ENCODE peak calls at places on chromosomes 13 and 19, in six cellular contexts. X is H9, V is substantia nigra, B is left lung, A is lower lobe of right lung, W is small intestine. Y is an unnamed sample.

GRCh38 chr19:5369962-5370367 is 29.4 kb upstream of the PTPRS start:
- DNase-seq in X (peak), V (no peak), B (peak), A (peak), W (peak), Y (no peak)

GRCh38 chr19:35509018-35509652 is 4.3 kb downstream of the DMKN start:
- DNase-seq in X (peak), V (no peak), B (peak), A (peak), W (peak), Y (no peak)

GRCh38 chr19:10113964-10114650 is 2.6 kb downstream of the P2RY11 start:
- DNase-seq in X (no peak), V (no peak), B (peak), A (no peak), W (no peak), Y (no peak)

GRCh38 chr19:28294395-28294794 is 918.6 kb downstream of the UQCRFS1 start:
- DNase-seq in X (no peak), V (no peak), B (no peak), A (no peak), W (no peak), Y (no peak)

GRCh38 chr19:35317464-35318043 is 11.4 kb upstream of the CD22 start:
- DNase-seq in X (no peak), V (no peak), B (peak), A (no peak), W (no peak), Y (no peak)

GRCh38 chr19:4567584-4568071 is 8.1 kb upstream of the SEMA6B start:
- DNase-seq in X (peak), V (no peak), B (peak), A (peak), W (peak), Y (peak)

GRCh38 chr13:68923995-68924394 is 1183.6 kb upstream of the ATXN8OS start:
- DNase-seq in X (no peak), V (no peak), B (no peak), A (no peak), W (no peak), Y (no peak)

GRCh38 chr19:13165091-13165997 is 15.1 kb downstream of the IER2 start:
- DNase-seq in X (no peak), V (no peak), B (no peak), A (no peak), W (no peak), Y (no peak)

GRCh38 chr19:34596115-34596514 is 80.8 kb downstream of the SCGB2B2 start:
- DNase-seq in X (no peak), V (no peak), B (no peak), A (no peak), W (no peak), Y (no peak)

GRCh38 chr19:10317045-10317856 is 1.4 kb upstream of the FDX2 start:
- DNase-seq in X (no peak), V (no peak), B (no peak), A (no peak), W (no peak), Y (no peak)

GRCh38 chr19:484494-484893 is 11.8 kb upstream of the MADCAM1 start:
- DNase-seq in X (no peak), V (no peak), B (peak), A (no peak), W (no peak), Y (no peak)

GRCh38 chr13:20371825-20372224 is 139.7 kb upstream of the GJB6 start:
- DNase-seq in X (no peak), V (no peak), B (no peak), A (no peak), W (no peak), Y (no peak)

GRCh38 chr13:83752141-83752540 is 130.1 kb downstream of the SLITRK1 start:
- DNase-seq in X (no peak), V (no peak), B (no peak), A (no peak), W (no peak), Y (no peak)

GRCh38 chr13:77554079-77554478 is 18.6 kb downstream of the SCEL start:
- DNase-seq in X (no peak), V (no peak), B (no peak), A (no peak), W (no peak), Y (no peak)

GRCh38 chr19:54307389-54307788 is 5.6 kb downstream of the LILRA5 start:
- DNase-seq in X (no peak), V (no peak), B (no peak), A (no peak), W (no peak), Y (no peak)

GRCh38 chr13:85170372-85170771 is 628.8 kb downstream of the SLITRK6 start:
- DNase-seq in X (no peak), V (no peak), B (no peak), A (no peak), W (no peak), Y (no peak)
- H3K27ac ChIP-seq in X (no peak), V (no peak), B (no peak), A (no peak), W (no peak), Y (no peak)

GRCh38 chr19:15299568-15300409 is 32.5 kb downstream of the BRD4 start:
- DNase-seq in X (no peak), V (no peak), B (no peak), A (no peak), W (no peak), Y (no peak)

GRCh38 chr19:15300533-15301194 is 31.7 kb downstream of the BRD4 start:
- DNase-seq in X (no peak), V (no peak), B (no peak), A (no peak), W (no peak), Y (no peak)

GRCh38 chr19:15296841-15297415 is 35.4 kb downstream of the BRD4 start:
- DNase-seq in X (no peak), V (no peak), B (no peak), A (no peak), W (no peak), Y (no peak)

GRCh38 chr19:15297416-15298224 is 34.7 kb downstream of the BRD4 start:
- DNase-seq in X (no peak), V (no peak), B (no peak), A (no peak), W (peak), Y (no peak)

DNA sequence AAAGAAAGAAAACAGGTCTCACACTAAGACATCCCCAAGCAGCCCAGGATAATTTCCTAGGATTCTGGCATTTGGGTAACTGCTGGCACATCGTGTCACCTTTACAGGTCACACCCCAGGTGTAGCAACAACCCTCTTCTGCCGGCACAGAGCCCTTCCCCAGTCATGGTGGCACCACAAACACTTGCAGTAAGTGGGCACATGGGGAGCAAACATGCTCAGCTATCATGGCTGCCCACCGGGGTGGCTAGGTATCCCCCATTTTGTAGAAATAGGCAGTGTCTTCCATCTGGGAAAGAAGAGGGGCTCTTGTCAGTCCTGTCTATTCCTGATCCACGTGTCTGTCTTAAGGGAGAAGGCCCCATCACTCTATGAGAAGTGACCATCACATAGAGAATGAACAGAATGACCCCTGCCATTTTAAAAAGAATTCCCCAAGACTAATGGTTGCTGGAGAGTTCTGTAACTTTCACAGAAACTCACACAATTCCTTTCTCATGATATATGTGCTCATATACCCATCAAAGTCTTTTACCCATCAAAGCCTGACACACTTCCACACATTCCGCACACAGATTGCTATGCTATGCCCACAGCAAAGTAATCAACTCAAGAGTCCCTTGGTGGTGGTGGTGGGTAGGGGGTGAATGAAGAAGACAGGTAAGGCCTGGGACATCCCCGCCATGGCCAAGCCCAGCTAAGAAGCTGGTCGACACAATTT is 33.3 kb downstream of the BRD4 start:
- DNase-seq in X (no peak), V (no peak), B (no peak), A (no peak), W (no peak), Y (no peak)
- H3K27ac ChIP-seq in X (peak), V (no peak), B (peak), A (peak), W (no peak), Y (peak)

GRCh38 chr19:17404621-17405249 is 695 bp downstream of the BST2 start:
- DNase-seq in X (no peak), V (no peak), B (no peak), A (no peak), W (no peak), Y (no peak)
- H3K27ac ChIP-seq in X (no peak), V (peak), B (peak), A (peak), W (peak), Y (peak)

DNA sequence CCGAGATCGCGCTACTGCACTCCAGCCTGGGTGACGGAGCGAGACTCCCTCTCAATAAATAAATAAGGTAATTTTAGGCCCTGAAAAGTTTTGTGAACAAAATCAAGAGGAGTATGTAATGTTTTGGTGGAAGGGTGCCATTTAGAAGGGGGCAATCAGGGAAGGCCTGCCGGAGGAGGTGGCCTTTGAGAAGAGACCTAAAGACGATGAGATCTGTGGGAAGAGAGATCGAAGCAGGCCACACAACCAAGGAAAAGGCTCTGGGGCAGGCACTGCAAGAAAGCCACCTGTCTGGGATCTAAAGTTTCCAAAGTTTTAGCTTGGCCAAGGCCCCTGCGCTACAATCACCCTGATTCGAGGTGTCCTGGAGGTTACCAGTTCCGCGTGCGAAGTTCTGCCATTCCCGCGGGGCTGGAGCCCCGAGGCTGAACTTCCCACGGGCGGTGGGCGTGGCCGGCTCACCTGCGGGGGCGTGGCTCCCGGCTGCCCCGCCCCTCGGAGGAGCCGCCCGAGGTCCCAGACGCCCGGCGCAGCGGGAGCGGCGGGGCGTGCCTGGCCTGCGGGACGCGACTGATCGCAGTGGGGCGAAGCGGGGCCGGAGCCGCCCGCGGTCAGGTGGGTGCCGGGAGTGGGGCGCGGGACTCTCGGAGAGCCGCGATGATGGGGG is at the start of gene KLC3:
- DNase-seq in X (peak), V (no peak), B (peak), A (peak), W (peak), Y (no peak)
- H3K27ac ChIP-seq in X (no peak), V (no peak), B (no peak), A (no peak), W (no peak), Y (peak)

GRCh38 chr19:15283141-15283885 is 49.0 kb downstream of the BRD4 start:
- DNase-seq in X (no peak), V (no peak), B (no peak), A (no peak), W (no peak), Y (no peak)

GRCh38 chr19:15280915-15281683 is 48.9 kb upstream of the EPHX3 start:
- DNase-seq in X (no peak), V (peak), B (peak), A (peak), W (peak), Y (peak)

GRCh38 chr19:15282311-15282705 is 50.0 kb downstream of the BRD4 start:
- DNase-seq in X (no peak), V (no peak), B (no peak), A (no peak), W (no peak), Y (no peak)

GRCh38 chr19:15279326-15279904 is 47.2 kb upstream of the EPHX3 start:
- DNase-seq in X (no peak), V (no peak), B (no peak), A (no peak), W (no peak), Y (no peak)

DNA sequence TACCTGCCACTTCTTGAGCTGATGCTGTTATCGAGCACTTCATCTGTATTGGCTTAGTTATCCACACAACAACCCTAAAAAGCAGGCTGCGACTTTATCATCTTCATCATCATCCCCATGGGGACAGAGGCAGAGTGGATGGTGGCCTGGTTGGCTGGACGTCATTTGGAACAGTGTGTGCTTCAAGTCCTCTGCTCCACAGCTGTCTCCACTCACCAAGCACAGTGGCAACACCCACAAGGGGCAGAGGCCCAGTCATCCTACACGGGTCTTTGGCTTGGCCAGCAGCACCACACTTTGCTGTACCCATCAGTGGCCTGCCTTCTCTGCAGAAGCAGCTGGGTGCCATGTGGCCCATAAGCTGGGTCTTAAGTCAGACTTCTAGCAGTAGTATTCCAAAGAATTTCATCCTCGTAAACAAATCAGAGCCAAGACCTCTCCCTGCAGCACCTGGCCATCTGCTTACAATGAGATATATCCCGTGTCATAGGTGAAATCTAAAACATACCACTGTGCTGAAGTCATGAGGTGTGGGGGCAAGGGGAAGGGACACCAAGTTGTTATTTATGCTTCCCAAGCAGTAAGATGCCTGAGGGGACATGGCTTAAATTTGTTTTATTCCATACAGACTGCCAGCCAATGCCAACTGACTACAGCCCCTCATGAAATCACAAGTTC is 47.9 kb upstream of the EPHX3 start:
- DNase-seq in X (no peak), V (no peak), B (no peak), A (no peak), W (no peak), Y (no peak)
- H3K27ac ChIP-seq in X (no peak), V (peak), B (peak), A (peak), W (no peak), Y (peak)

DNA sequence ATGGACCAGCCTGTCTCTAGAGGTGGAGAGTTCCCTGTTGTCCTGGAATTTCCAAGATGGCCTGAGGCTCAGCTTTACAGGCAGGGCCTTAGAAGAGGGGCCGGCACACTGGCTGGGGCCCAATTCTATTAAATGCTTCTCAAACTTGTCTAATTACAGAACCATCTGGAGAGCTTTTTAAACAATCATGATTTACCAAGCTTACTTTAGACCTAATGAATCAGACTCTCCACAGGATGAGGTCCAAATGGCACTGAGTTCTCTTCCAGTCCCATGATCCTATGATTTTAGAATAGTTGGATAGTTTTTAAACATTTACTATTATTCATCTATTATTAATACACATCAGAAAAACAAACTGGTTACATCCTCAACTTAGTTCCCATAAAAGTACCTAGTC is 123.5 kb downstream of the DNAJC3 start:
- DNase-seq in X (no peak), V (no peak), B (no peak), A (no peak), W (no peak), Y (no peak)
- H3K27ac ChIP-seq in X (no peak), V (no peak), B (no peak), A (no peak), W (no peak), Y (no peak)

GRCh38 chr19:16258440-16258903 is 60.8 kb downstream of the AP1M1 start:
- DNase-seq in X (no peak), V (peak), B (no peak), A (peak), W (no peak), Y (no peak)

GRCh38 chr19:16260794-16261161 is 63.1 kb downstream of the AP1M1 start:
- DNase-seq in X (no peak), V (no peak), B (no peak), A (no peak), W (no peak), Y (no peak)

GRCh38 chr19:16257509-16258002 is 59.8 kb downstream of the AP1M1 start:
- DNase-seq in X (no peak), V (no peak), B (no peak), A (no peak), W (no peak), Y (no peak)

GRCh38 chr19:16260160-16260793 is 62.6 kb downstream of the AP1M1 start:
- DNase-seq in X (no peak), V (no peak), B (no peak), A (no peak), W (no peak), Y (no peak)

DNA sequence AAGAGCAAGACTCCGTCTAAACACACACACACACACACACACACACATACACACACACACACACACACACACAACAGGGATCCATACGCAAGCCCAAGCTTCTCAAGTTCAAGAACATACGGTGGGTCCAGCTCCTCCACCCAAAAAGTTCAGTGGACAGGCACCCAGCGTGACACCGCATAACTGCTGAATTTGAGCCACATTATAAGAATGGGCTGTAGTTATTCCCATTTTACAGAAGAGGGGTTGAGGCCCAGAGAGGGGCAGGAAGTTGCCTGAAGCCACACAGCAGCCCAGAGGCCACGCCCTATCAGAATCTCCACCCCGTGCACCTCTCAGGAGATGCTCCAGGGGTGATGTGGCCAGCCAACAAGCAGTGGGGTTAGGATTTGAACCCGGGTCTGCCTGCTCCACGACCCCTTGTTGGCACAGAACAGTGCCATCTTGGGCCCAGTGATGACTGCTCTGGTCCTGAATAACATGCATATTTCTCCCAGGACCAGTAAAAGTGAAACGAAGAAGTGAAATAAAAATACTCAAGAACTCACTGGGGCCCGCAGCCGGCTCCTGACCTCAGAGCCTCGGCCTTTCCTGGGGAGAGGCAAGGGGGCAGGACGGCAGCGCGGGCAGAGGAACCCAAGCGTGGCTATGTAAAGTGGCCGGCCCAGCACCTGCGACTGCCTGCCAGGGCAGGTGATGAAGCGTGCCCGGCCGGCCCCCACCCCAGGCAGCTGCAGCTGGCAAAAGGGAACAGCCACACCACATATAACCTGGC is 61.9 kb downstream of the AP1M1 start:
- DNase-seq in X (no peak), V (no peak), B (no peak), A (no peak), W (no peak), Y (no peak)
- H3K27ac ChIP-seq in X (no peak), V (peak), B (no peak), A (peak), W (no peak), Y (no peak)

GRCh38 chr13:85303630-85304029 is 495.6 kb downstream of the SLITRK6 start:
- DNase-seq in X (no peak), V (no peak), B (no peak), A (no peak), W (no peak), Y (no peak)
- H3K27ac ChIP-seq in X (no peak), V (no peak), B (no peak), A (no peak), W (no peak), Y (no peak)

GRCh38 chr13:104318121-104318520 is 1251.9 kb upstream of the SLC10A2 start:
- DNase-seq in X (no peak), V (no peak), B (no peak), A (no peak), W (no peak), Y (no peak)

GRCh38 chr13:104310861-104311260 is 1244.6 kb upstream of the SLC10A2 start:
- DNase-seq in X (no peak), V (no peak), B (no peak), A (no peak), W (no peak), Y (no peak)

GRCh38 chr13:104314321-104314720 is 1248.1 kb upstream of the SLC10A2 start:
- DNase-seq in X (no peak), V (no peak), B (no peak), A (no peak), W (no peak), Y (no peak)

GRCh38 chr13:104314926-104315535 is 1248.8 kb upstream of the SLC10A2 start:
- DNase-seq in X (no peak), V (no peak), B (no peak), A (no peak), W (no peak), Y (no peak)

GRCh38 chr13:104315606-104316005 is 1249.4 kb upstream of the SLC10A2 start:
- DNase-seq in X (no peak), V (no peak), B (no peak), A (no peak), W (no peak), Y (no peak)
- H3K27ac ChIP-seq in X (no peak), V (no peak), B (no peak), A (no peak), W (no peak), Y (no peak)

DNA sequence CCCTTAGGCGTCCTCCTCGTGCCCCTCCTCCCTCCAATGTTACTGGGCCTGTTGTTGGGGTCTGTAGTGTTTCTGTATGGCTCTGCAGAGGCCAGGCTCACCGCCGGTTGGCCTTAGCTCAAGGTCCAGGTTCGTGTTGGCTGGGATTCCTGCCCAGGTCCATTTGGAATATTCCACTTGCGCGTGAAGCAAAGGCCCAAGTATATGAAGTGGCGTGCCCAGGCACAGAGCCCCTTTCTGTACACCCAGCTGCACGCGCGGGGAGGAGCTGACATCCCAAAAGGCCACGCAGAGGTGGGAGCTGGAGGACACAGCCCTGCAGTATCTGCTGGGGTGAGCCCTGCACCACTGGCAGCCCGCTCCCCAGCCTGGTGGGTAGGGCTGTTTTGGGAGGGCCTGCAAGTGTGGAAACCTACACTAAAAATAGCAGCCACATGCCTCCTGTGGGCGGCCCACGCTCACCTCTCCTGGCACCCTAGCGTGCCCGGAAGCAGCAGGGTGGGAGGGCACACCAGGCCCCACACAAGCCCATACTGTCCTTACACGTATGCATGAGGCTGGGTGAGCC is 30.2 kb downstream of the CRTC1 start:
- DNase-seq in X (no peak), V (no peak), B (no peak), A (no peak), W (no peak), Y (no peak)
- H3K27ac ChIP-seq in X (no peak), V (no peak), B (no peak), A (no peak), W (no peak), Y (no peak)

Y was measured in breast epithelium.